ENCODE peak calls at places on chromosome 15, in five cellular contexts. A is CD8-positive, alpha-beta T cell; K is IMR-90; Y is prostate gland; D is esophagus squamous epithelium. M is an unnamed sample.

GRCh38 chr15:89167267-89168176 is 53.9 kb downstream of the RLBP1 start:
- DNase-seq in Y (no peak), D (no peak), A (no peak), K (peak; percentile 65), M (peak; percentile 33)

GRCh38 chr15:101455291-101455916 is 34.1 kb downstream of the PCSK6 start:
- DNase-seq in D (no peak), Y (no peak), A (no peak), K (no peak), M (no peak)

GRCh38 chr15:29613951-29614382 is 208.3 kb downstream of the TJP1 start:
- DNase-seq in K (no peak), A (no peak), D (no peak), Y (no peak), M (no peak)

GRCh38 chr15:90191795-90192494 is 9.2 kb upstream of the SEMA4B start:
- DNase-seq in K (no peak), D (peak; percentile 55), A (peak; percentile 66), Y (peak; percentile 88), M (no peak)

GRCh38 chr15:70910958-70911357 is 18.3 kb downstream of the LRRC49 start:
- DNase-seq in Y (no peak), A (no peak), D (no peak), K (no peak), M (no peak)

GRCh38 chr15:20280933-20281463 is 260.6 kb downstream of the GOLGA6L6 start:
- DNase-seq in Y (no peak), D (no peak), A (no peak), K (no peak), M (no peak)

GRCh38 chr15:87032291-87032690 is 952.6 kb downstream of the AGBL1 start:
- DNase-seq in A (no peak), Y (no peak), D (no peak), K (no peak), M (no peak)

GRCh38 chr15:69685524-69686452 is 233.2 kb downstream of the RPLP1 start:
- DNase-seq in Y (peak; percentile 42), D (no peak), A (no peak), K (no peak), M (no peak)

GRCh38 chr15:25852696-25853524 is 10.2 kb downstream of the ATP10A start:
- DNase-seq in K (no peak), A (no peak), Y (no peak), D (no peak), M (no peak)

GRCh38 chr15:30791776-30792175 is 111.9 kb upstream of the FAN1 start:
- DNase-seq in D (no peak), A (no peak), K (no peak), Y (no peak), M (no peak)

GRCh38 chr15:25944386-25944785 is 81.3 kb upstream of the ATP10A start:
- DNase-seq in D (no peak), A (no peak), Y (no peak), K (no peak), M (no peak)

GRCh38 chr15:51349156-51349844 is 7.8 kb downstream of the GLDN start:
- DNase-seq in Y (no peak), D (no peak), K (no peak), A (no peak), M (no peak)

GRCh38 chr15:80246425-80246894 is 5.6 kb downstream of the CTXND1 start:
- DNase-seq in K (peak; percentile 3), Y (no peak), D (no peak), A (no peak), M (no peak)

GRCh38 chr15:34065941-34066340 is 26.9 kb upstream of the AVEN start:
- DNase-seq in D (no peak), Y (peak; percentile 81), A (no peak), K (no peak), M (no peak)

GRCh38 chr15:72590427-72590826 is 64.1 kb upstream of the GOLGA6B start:
- DNase-seq in A (no peak), Y (no peak), D (no peak), K (no peak), M (no peak)

GRCh38 chr15:70532536-70533186 is 230.7 kb downstream of the UACA start:
- DNase-seq in D (no peak), A (peak; percentile 47), Y (no peak), K (no peak), M (no peak)

GRCh38 chr15:55942332-55942731 is 51.1 kb downstream of the NEDD4 start:
- DNase-seq in A (no peak), Y (no peak), K (no peak), D (no peak), M (no peak)

GRCh38 chr15:67186226-67186649 is 68.2 kb downstream of the AAGAB start:
- DNase-seq in A (no peak), D (no peak), K (no peak), Y (peak; percentile 72), M (no peak)

GRCh38 chr15:79185199-79185598 is 94.6 kb upstream of the RASGRF1 start:
- DNase-seq in K (no peak), Y (no peak), A (no peak), D (no peak), M (peak; percentile 11)

GRCh38 chr15:52008698-52009434 is 10.2 kb upstream of the MAPK6 start:
- DNase-seq in A (no peak), D (no peak), Y (peak; percentile 20), K (no peak), M (no peak)

GRCh38 chr15:68083463-68083862 is 29.3 kb downstream of the PIAS1 start:
- DNase-seq in Y (no peak), A (no peak), K (no peak), D (no peak), M (no peak)

GRCh38 chr15:66480267-66480666 is 17.3 kb downstream of the SNAPC5 start:
- DNase-seq in D (no peak), K (no peak), Y (no peak), A (no peak), M (no peak)

GRCh38 chr15:74035121-74035829 is 40.8 kb downstream of the PML start:
- DNase-seq in Y (no peak), D (no peak), A (no peak), K (no peak), M (no peak)

GRCh38 chr15:74036271-74037170 is 42.0 kb downstream of the PML start:
- DNase-seq in A (no peak), Y (peak; percentile 25), K (peak; percentile 73), D (no peak), M (peak; percentile 54)

GRCh38 chr15:74032606-74033561 is 38.4 kb downstream of the PML start:
- DNase-seq in D (no peak), A (no peak), K (no peak), Y (no peak), M (no peak)

GRCh38 chr15:74032046-74032445 is 37.5 kb downstream of the PML start:
- DNase-seq in D (no peak), Y (no peak), A (no peak), K (no peak), M (no peak)

GRCh38 chr15:74034206-74034755 is 39.8 kb downstream of the PML start:
- DNase-seq in D (no peak), K (no peak), Y (no peak), A (no peak), M (no peak)
- H3K36me3 ChIP-seq in D (peaks cover 20% of the 10 kb centered on the region), K (peaks cover 39% of the 10 kb centered on the region), Y (peaks cover 15% of the 10 kb centered on the region), A (peaks cover 31% of the 10 kb centered on the region), M (peaks cover 46% of the 10 kb centered on the region)

GRCh38 chr15:98771444-98772059 is 123.2 kb downstream of the IGF1R start:
- DNase-seq in A (no peak), K (peak; percentile 39), Y (no peak), D (no peak), M (no peak)
- TF ChIP-seq CTCF in A (no peak), K (peak; percentile 11), Y (no peak), D (no peak), M (peak; percentile 2)

GRCh38 chr15:39381517-39381916 is 199.4 kb upstream of the THBS1 start:
- DNase-seq in D (no peak), Y (no peak), A (no peak), K (no peak), M (peak; percentile 46)

DNA sequence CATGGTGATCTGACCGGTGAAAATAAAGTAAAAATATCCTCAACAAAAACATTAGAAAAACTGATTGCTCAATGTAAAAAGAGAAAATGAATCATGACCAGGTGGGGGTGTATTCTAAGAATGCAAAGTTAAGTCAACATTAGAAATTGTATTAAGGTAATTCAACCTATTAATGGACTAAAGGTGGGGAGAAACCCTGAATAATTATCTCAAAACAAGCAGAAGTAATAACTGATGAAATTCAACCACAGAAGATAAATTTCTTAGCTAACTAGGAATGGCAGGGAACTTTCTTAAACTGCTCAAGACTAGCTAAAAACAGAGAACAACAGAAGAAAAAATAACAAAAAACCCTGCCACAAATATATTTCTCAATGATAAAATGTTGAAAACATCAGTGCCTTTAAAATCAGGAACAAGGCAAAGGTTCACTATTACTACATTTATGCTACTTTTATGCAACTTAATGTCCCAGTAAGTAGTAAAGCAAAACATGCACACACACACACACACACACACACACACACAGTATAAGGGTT is 204.4 kb upstream of the THBS1 start:
- DNase-seq in A (no peak), Y (no peak), D (no peak), K (no peak), M (no peak)
- H3K36me3 ChIP-seq in A (no peaks in the 10 kb centered on the region), Y (no peaks in the 10 kb centered on the region), D (no peaks in the 10 kb centered on the region), K (no peaks in the 10 kb centered on the region), M (no peaks in the 10 kb centered on the region)

GRCh38 chr15:85687329-85687728 is 107.4 kb downstream of the KLHL25 start:
- DNase-seq in D (no peak), K (no peak), Y (no peak), A (no peak), M (no peak)
- TF ChIP-seq CTCF in D (no peak), K (no peak), Y (no peak), A (no peak), M (no peak)

DNA sequence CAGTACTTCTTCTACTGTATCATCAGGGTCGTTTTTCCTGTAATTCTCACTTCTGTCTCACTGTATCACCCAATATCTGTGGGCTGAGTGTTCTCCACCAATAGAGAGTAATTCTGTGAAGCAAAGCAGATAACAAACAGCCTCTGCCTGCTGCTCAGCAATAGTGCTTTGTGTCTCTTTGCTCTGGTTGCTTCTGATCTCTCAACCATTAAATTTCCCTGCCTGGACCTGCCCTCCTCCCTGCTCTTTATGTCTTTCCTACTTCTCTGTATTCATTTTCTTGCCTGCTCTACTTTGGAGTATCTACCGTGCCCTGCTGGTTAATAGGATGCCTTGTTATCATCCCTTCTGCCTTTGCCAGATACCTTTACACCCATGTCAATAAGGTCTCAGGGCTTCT is 102.9 kb upstream of the CGNL1 start:
- DNase-seq in Y (no peak), K (no peak), A (no peak), D (no peak), M (no peak)
- H3K36me3 ChIP-seq in Y (no peaks in the 10 kb centered on the region), K (peaks cover 35% of the 10 kb centered on the region), A (peaks cover 7% of the 10 kb centered on the region), D (no peaks in the 10 kb centered on the region), M (peaks cover 12% of the 10 kb centered on the region)

GRCh38 chr15:62795171-62795570 is 247.4 kb upstream of the TPM1 start:
- DNase-seq in Y (no peak), D (no peak), A (no peak), K (no peak), M (no peak)
- TF ChIP-seq CTCF in Y (no peak), D (no peak), A (no peak), K (no peak), M (no peak)

GRCh38 chr15:63463030-63463429 is 41.4 kb upstream of the USP3 start:
- DNase-seq in A (no peak), K (no peak), D (no peak), Y (no peak), M (no peak)
- H3K36me3 ChIP-seq in A (no peaks in the 10 kb centered on the region), K (no peaks in the 10 kb centered on the region), D (no peaks in the 10 kb centered on the region), Y (no peaks in the 10 kb centered on the region), M (no peaks in the 10 kb centered on the region)

M was measured in brain microvascular endothelial cell.